ENCODE peak calls at places on chromosome 2, in seven cellular contexts. One of them, this sample, is unnamed.

GRCh38 chr2:7910752-7911151 is 771.1 kb upstream of the ID2 start:
- DNase-seq in GM13977: no peak
- DNase-seq in sigmoid colon: no peak
- DNase-seq in AG04450: no peak
- DNase-seq in kidney epithelial cell: no peak
- DNase-seq in mesothelial cell of epicardium: no peak
- DNase-seq in fibroblast of villous mesenchyme: no peak
- DNase-seq in this sample: no peak

GRCh38 chr2:86068098-86069047 is 37.3 kb downstream of the POLR1A start:
- DNase-seq in GM13977: peak
- DNase-seq in sigmoid colon: no peak
- DNase-seq in AG04450: no peak
- DNase-seq in kidney epithelial cell: no peak
- DNase-seq in mesothelial cell of epicardium: no peak
- DNase-seq in fibroblast of villous mesenchyme: peak
- DNase-seq in this sample: peak

GRCh38 chr2:209614630-209615369 is 156.8 kb upstream of the UNC80 start:
- DNase-seq in GM13977: no peak
- DNase-seq in sigmoid colon: no peak
- DNase-seq in AG04450: no peak
- DNase-seq in kidney epithelial cell: no peak
- DNase-seq in mesothelial cell of epicardium: no peak
- DNase-seq in fibroblast of villous mesenchyme: no peak
- DNase-seq in this sample: no peak

GRCh38 chr2:134493797-134494196 is 225.0 kb downstream of the TMEM163 start:
- DNase-seq in GM13977: no peak
- DNase-seq in sigmoid colon: no peak
- DNase-seq in AG04450: no peak
- DNase-seq in kidney epithelial cell: no peak
- DNase-seq in mesothelial cell of epicardium: no peak
- DNase-seq in fibroblast of villous mesenchyme: no peak
- DNase-seq in this sample: no peak

GRCh38 chr2:27117995-27118524 is 868 bp downstream of the CGREF1 start:
- DNase-seq in GM13977: no peak
- DNase-seq in sigmoid colon: no peak
- DNase-seq in AG04450: no peak
- DNase-seq in kidney epithelial cell: no peak
- DNase-seq in mesothelial cell of epicardium: no peak
- DNase-seq in fibroblast of villous mesenchyme: no peak
- DNase-seq in this sample: no peak

GRCh38 chr2:174059875-174060226 is 94.7 kb upstream of the SP3 start:
- DNase-seq in GM13977: no peak
- DNase-seq in sigmoid colon: no peak
- DNase-seq in AG04450: no peak
- DNase-seq in kidney epithelial cell: no peak
- DNase-seq in mesothelial cell of epicardium: no peak
- DNase-seq in fibroblast of villous mesenchyme: peak
- DNase-seq in this sample: no peak

GRCh38 chr2:58664523-58665155 is 423.5 kb upstream of the FANCL start:
- DNase-seq in GM13977: no peak
- DNase-seq in sigmoid colon: no peak
- DNase-seq in AG04450: no peak
- DNase-seq in kidney epithelial cell: no peak
- DNase-seq in mesothelial cell of epicardium: no peak
- DNase-seq in fibroblast of villous mesenchyme: no peak
- DNase-seq in this sample: no peak

GRCh38 chr2:31401580-31401979 is 13.0 kb downstream of the XDH start:
- DNase-seq in GM13977: no peak
- DNase-seq in sigmoid colon: no peak
- DNase-seq in AG04450: peak
- DNase-seq in kidney epithelial cell: peak
- DNase-seq in mesothelial cell of epicardium: no peak
- DNase-seq in fibroblast of villous mesenchyme: peak
- DNase-seq in this sample: no peak

GRCh38 chr2:3626118-3626816 is 31.4 kb downstream of the COLEC11 start:
- DNase-seq in GM13977: no peak
- DNase-seq in sigmoid colon: peak
- DNase-seq in AG04450: peak
- DNase-seq in kidney epithelial cell: no peak
- DNase-seq in mesothelial cell of epicardium: peak
- DNase-seq in fibroblast of villous mesenchyme: peak
- DNase-seq in this sample: no peak

GRCh38 chr2:237059155-237059875 is 26.4 kb upstream of the COPS8 start:
- DNase-seq in GM13977: peak
- DNase-seq in sigmoid colon: no peak
- DNase-seq in AG04450: no peak
- DNase-seq in kidney epithelial cell: no peak
- DNase-seq in mesothelial cell of epicardium: no peak
- DNase-seq in fibroblast of villous mesenchyme: no peak
- DNase-seq in this sample: peak

GRCh38 chr2:38375711-38376345 is 1.2 kb downstream of the ATL2 start:
- DNase-seq in GM13977: no peak
- DNase-seq in sigmoid colon: peak
- DNase-seq in AG04450: no peak
- DNase-seq in kidney epithelial cell: no peak
- DNase-seq in mesothelial cell of epicardium: no peak
- DNase-seq in fibroblast of villous mesenchyme: no peak
- DNase-seq in this sample: peak

GRCh38 chr2:236117861-236118269 is 50.3 kb downstream of the GBX2 start:
- DNase-seq in GM13977: no peak
- DNase-seq in sigmoid colon: no peak
- DNase-seq in AG04450: no peak
- DNase-seq in kidney epithelial cell: no peak
- DNase-seq in mesothelial cell of epicardium: no peak
- DNase-seq in fibroblast of villous mesenchyme: peak
- DNase-seq in this sample: no peak

GRCh38 chr2:241950878-241951331 is 81.4 kb downstream of the RTP5 start:
- DNase-seq in GM13977: peak
- DNase-seq in sigmoid colon: peak
- DNase-seq in AG04450: peak
- DNase-seq in kidney epithelial cell: peak
- DNase-seq in mesothelial cell of epicardium: peak
- DNase-seq in fibroblast of villous mesenchyme: peak
- DNase-seq in this sample: peak

GRCh38 chr2:102427249-102427648 is 4.3 kb downstream of the IL18RAP start:
- DNase-seq in GM13977: no peak
- DNase-seq in sigmoid colon: no peak
- DNase-seq in AG04450: no peak
- DNase-seq in kidney epithelial cell: no peak
- DNase-seq in mesothelial cell of epicardium: no peak
- DNase-seq in fibroblast of villous mesenchyme: no peak
- DNase-seq in this sample: no peak

GRCh38 chr2:173972636-173973035 is 7.5 kb upstream of the SP3 start:
- DNase-seq in GM13977: no peak
- DNase-seq in sigmoid colon: no peak
- DNase-seq in AG04450: no peak
- DNase-seq in kidney epithelial cell: no peak
- DNase-seq in mesothelial cell of epicardium: no peak
- DNase-seq in fibroblast of villous mesenchyme: no peak
- DNase-seq in this sample: no peak

GRCh38 chr2:8098476-8098875 is 583.4 kb upstream of the ID2 start:
- DNase-seq in GM13977: no peak
- DNase-seq in sigmoid colon: no peak
- DNase-seq in AG04450: no peak
- DNase-seq in kidney epithelial cell: no peak
- DNase-seq in mesothelial cell of epicardium: no peak
- DNase-seq in fibroblast of villous mesenchyme: no peak
- DNase-seq in this sample: no peak

GRCh38 chr2:238256594-238257104 is 16.8 kb upstream of the HES6 start:
- DNase-seq in GM13977: peak
- DNase-seq in sigmoid colon: peak
- DNase-seq in AG04450: peak
- DNase-seq in kidney epithelial cell: peak
- DNase-seq in mesothelial cell of epicardium: peak
- DNase-seq in fibroblast of villous mesenchyme: peak
- DNase-seq in this sample: peak

GRCh38 chr2:108616731-108617161 is 82.5 kb downstream of the LIMS1 start:
- DNase-seq in GM13977: no peak
- DNase-seq in sigmoid colon: no peak
- DNase-seq in AG04450: no peak
- DNase-seq in kidney epithelial cell: no peak
- DNase-seq in mesothelial cell of epicardium: no peak
- DNase-seq in fibroblast of villous mesenchyme: peak
- DNase-seq in this sample: no peak

GRCh38 chr2:197248001-197248401 is 62.6 kb downstream of the ANKRD44 start:
- DNase-seq in GM13977: no peak
- DNase-seq in sigmoid colon: no peak
- DNase-seq in AG04450: no peak
- DNase-seq in kidney epithelial cell: no peak
- DNase-seq in mesothelial cell of epicardium: no peak
- DNase-seq in fibroblast of villous mesenchyme: no peak
- DNase-seq in this sample: no peak

GRCh38 chr2:62785216-62785615 is 79.7 kb downstream of the EHBP1 start:
- DNase-seq in GM13977: peak
- DNase-seq in sigmoid colon: no peak
- DNase-seq in AG04450: peak
- DNase-seq in kidney epithelial cell: no peak
- DNase-seq in mesothelial cell of epicardium: no peak
- DNase-seq in fibroblast of villous mesenchyme: no peak
- DNase-seq in this sample: no peak

GRCh38 chr2:166900700-166901099 is 12.4 kb downstream of the XIRP2 start:
- DNase-seq in GM13977: no peak
- DNase-seq in sigmoid colon: no peak
- DNase-seq in AG04450: no peak
- DNase-seq in kidney epithelial cell: peak
- DNase-seq in mesothelial cell of epicardium: no peak
- DNase-seq in fibroblast of villous mesenchyme: peak
- DNase-seq in this sample: no peak

GRCh38 chr2:241432824-241433448 is 75.4 kb downstream of the STK25 start:
- DNase-seq in GM13977: no peak
- DNase-seq in sigmoid colon: no peak
- DNase-seq in AG04450: no peak
- DNase-seq in kidney epithelial cell: no peak
- DNase-seq in mesothelial cell of epicardium: no peak
- DNase-seq in fibroblast of villous mesenchyme: no peak
- DNase-seq in this sample: no peak

GRCh38 chr2:142682528-142682927 is 194.9 kb upstream of the KYNU start:
- DNase-seq in GM13977: no peak
- DNase-seq in sigmoid colon: no peak
- DNase-seq in AG04450: no peak
- DNase-seq in kidney epithelial cell: no peak
- DNase-seq in mesothelial cell of epicardium: no peak
- DNase-seq in fibroblast of villous mesenchyme: peak
- DNase-seq in this sample: no peak
- TF ChIP-seq CTCF in GM13977: no peak
- TF ChIP-seq CTCF in sigmoid colon: no peak
- TF ChIP-seq CTCF in AG04450: peak
- TF ChIP-seq CTCF in kidney epithelial cell: peak
- TF ChIP-seq CTCF in mesothelial cell of epicardium: no peak
- TF ChIP-seq CTCF in fibroblast of villous mesenchyme: peak
- TF ChIP-seq CTCF in this sample: no peak

DNA sequence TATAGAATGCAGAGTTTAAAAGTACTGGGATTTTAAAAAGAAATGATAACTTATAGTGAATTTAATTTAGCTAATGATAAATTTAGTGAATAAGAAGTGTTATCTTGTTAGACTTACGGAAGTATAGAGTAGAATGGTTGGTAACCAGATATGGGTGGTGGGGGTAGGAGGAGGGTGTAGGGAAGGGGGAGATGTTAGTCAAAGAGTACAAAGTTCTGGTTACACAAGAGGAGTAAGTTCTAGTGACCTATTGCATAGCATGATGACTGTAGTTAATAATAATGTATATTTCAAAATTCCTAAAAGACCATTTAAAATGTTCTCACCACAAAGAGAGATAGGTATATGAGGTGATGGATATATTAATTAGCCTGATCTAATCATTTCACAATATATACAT is 184.8 kb upstream of the STON1 start:
- DNase-seq in GM13977: no peak
- DNase-seq in sigmoid colon: no peak
- DNase-seq in AG04450: no peak
- DNase-seq in kidney epithelial cell: no peak
- DNase-seq in mesothelial cell of epicardium: no peak
- DNase-seq in fibroblast of villous mesenchyme: peak
- DNase-seq in this sample: no peak
- TF ChIP-seq CTCF in GM13977: no peak
- TF ChIP-seq CTCF in sigmoid colon: no peak
- TF ChIP-seq CTCF in AG04450: no peak
- TF ChIP-seq CTCF in kidney epithelial cell: no peak
- TF ChIP-seq CTCF in mesothelial cell of epicardium: no peak
- TF ChIP-seq CTCF in fibroblast of villous mesenchyme: no peak
- TF ChIP-seq CTCF in this sample: no peak

DNA sequence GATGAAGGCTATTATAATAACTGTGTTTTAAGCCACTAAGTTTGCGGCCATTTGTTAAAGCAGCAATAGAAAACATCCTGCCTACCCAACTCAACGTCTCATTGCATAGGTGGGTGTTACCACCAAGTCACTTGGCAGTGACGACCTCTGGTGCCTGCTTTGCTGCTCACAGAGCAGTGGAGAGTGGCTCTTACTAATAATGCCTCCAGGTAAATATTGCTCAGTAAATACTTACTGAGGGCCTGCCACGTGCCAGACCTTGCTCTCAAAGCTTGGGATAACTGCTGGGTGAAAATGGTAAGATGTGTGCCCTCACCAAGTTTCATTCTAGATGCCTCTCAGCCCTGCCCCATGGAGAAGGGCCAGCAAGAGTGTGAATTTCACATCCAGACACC is 27.7 kb downstream of the ITGA6 start:
- DNase-seq in GM13977: no peak
- DNase-seq in sigmoid colon: no peak
- DNase-seq in AG04450: no peak
- DNase-seq in kidney epithelial cell: no peak
- DNase-seq in mesothelial cell of epicardium: no peak
- DNase-seq in fibroblast of villous mesenchyme: no peak
- DNase-seq in this sample: peak
- TF ChIP-seq CTCF in GM13977: no peak
- TF ChIP-seq CTCF in sigmoid colon: no peak
- TF ChIP-seq CTCF in AG04450: no peak
- TF ChIP-seq CTCF in kidney epithelial cell: no peak
- TF ChIP-seq CTCF in mesothelial cell of epicardium: no peak
- TF ChIP-seq CTCF in fibroblast of villous mesenchyme: no peak
- TF ChIP-seq CTCF in this sample: no peak

DNA sequence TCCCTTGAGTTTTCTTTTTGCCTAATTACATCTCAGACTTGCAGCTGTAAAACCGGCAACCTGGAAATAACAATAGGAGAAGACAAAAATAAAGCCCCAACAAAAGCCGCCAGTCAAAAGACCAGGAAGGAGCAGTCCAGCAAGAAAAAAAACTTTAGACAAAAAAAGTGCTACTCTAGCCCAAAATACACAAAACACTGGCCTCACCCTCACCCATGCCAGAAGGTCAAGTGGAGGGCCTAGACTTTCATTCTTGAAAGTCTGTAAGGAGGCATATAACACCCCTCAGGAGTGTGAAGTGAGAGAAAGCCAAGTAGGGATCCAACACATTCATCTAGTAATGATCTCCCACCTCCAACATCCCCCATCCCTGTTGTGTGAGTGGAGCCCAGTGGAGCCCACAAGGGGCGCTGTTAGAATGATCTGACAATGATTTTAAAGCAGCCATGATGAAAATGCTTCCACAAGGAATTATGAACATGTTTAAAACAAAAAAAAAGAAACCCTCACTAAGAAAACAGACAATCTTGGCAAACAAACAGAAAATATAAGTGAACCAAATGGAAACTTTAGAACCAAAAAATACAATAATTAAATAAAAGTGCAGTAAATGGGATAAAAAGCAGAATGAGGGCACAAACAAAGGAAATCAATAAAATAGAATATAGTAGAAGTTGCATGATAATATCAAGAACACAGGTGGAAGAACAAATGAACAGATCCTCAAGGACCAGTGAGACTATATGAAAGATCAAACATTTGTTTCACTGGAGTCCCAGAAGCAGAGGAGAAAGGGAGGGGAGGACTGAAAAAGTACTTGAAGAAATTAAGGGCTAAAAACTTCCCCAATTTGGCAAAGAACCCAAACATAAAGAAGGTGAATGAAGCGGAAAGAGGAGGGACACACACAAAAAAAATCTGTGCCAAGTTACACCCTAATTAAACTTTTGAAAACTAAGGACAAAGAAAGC is 23.9 kb downstream of the SESTD1 start:
- DNase-seq in GM13977: no peak
- DNase-seq in sigmoid colon: no peak
- DNase-seq in AG04450: no peak
- DNase-seq in kidney epithelial cell: no peak
- DNase-seq in mesothelial cell of epicardium: no peak
- DNase-seq in fibroblast of villous mesenchyme: no peak
- DNase-seq in this sample: no peak
- TF ChIP-seq CTCF in GM13977: peak
- TF ChIP-seq CTCF in sigmoid colon: no peak
- TF ChIP-seq CTCF in AG04450: no peak
- TF ChIP-seq CTCF in kidney epithelial cell: peak
- TF ChIP-seq CTCF in mesothelial cell of epicardium: no peak
- TF ChIP-seq CTCF in fibroblast of villous mesenchyme: no peak
- TF ChIP-seq CTCF in this sample: no peak

This sample was measured in activated CD8-positive, alpha-beta T cell treated with anti-CD3 and anti-CD28 coated beads for 36 hours.